ENCODE peak calls at places on chromosomes 13 and 19, in ten cellular contexts. I is esophagus squamous epithelium, C is gastrocnemius medialis, Q is Peyer's patch, G is uterus, T is body of pancreas, E is H1, R is A549, N is tibial nerve, P is right lobe of liver. Y is an unnamed sample.

GRCh38 chr13:50924025-50924424 is 14.4 kb downstream of the RNASEH2B start:
- DNase-seq in I (no peak), C (no peak), Q (no peak), G (no peak), T (no peak), E (no peak), R (no peak), N (no peak), P (no peak), Y (no peak)

GRCh38 chr13:36528105-36528504 is 95.8 kb downstream of the CCNA1 start:
- DNase-seq in I (no peak), C (no peak), Q (no peak), G (no peak), T (no peak), E (no peak), R (no peak), N (no peak), P (no peak), Y (no peak)

GRCh38 chr19:41999878-42000208 is 5.8 kb upstream of the ATP1A3 start:
- DNase-seq in I (no peak), C (no peak), Q (no peak), G (no peak), T (no peak), E (no peak), R (no peak), N (no peak), P (no peak), Y (no peak)

GRCh38 chr19:29858000-29858596 is 46.3 kb downstream of the CCNE1 start:
- DNase-seq in I (no peak), C (no peak), Q (peak; percentile 61), G (no peak), T (peak; percentile 56), E (peak; percentile 82), R (peak; percentile 63), N (no peak), P (no peak), Y (no peak)

GRCh38 chr13:29524641-29525040 is 70.8 kb downstream of the SLC7A1 start:
- DNase-seq in I (no peak), C (no peak), Q (no peak), G (no peak), T (no peak), E (no peak), R (no peak), N (no peak), P (no peak), Y (no peak)

GRCh38 chr13:78121459-78122348 is 203.1 kb upstream of the EDNRB start:
- DNase-seq in I (no peak), C (peak; percentile 6), Q (no peak), G (peak; percentile 21), T (peak; percentile 44), E (peak; percentile 50), R (peak; percentile 57), N (peak; percentile 42), P (no peak), Y (no peak)

GRCh38 chr13:20142927-20143480 is 17.8 kb downstream of the GJA3 start:
- DNase-seq in I (no peak), C (no peak), Q (no peak), G (no peak), T (no peak), E (no peak), R (no peak), N (no peak), P (no peak), Y (peak; percentile 58)

GRCh38 chr19:51090471-51090870 is 7.8 kb upstream of the KLK14 start:
- DNase-seq in I (no peak), C (no peak), Q (no peak), G (no peak), T (no peak), E (no peak), R (no peak), N (no peak), P (no peak), Y (no peak)

GRCh38 chr19:16714702-16715294 is 4.8 kb upstream of the NWD1 start:
- DNase-seq in I (no peak), C (no peak), Q (peak; percentile 57), G (peak; percentile 22), T (peak; percentile 30), E (peak; percentile 92), R (peak; percentile 52), N (peak; percentile 54), P (peak; percentile 56), Y (no peak)

GRCh38 chr13:49563513-49563912 is 21.8 kb downstream of the RCBTB1 start:
- DNase-seq in I (no peak), C (no peak), Q (no peak), G (no peak), T (no peak), E (no peak), R (no peak), N (no peak), P (no peak), Y (no peak)

GRCh38 chr19:2922987-2923386 is 21.8 kb downstream of the ZNF77 start:
- DNase-seq in I (no peak), C (no peak), Q (no peak), G (no peak), T (peak; percentile 80), E (no peak), R (no peak), N (no peak), P (no peak), Y (no peak)

GRCh38 chr19:1725100-1726064 is 27.9 kb upstream of the ONECUT3 start:
- DNase-seq in I (no peak), C (no peak), Q (peak; percentile 62), G (no peak), T (peak; percentile 75), E (peak; percentile 86), R (no peak), N (peak; percentile 5), P (peak; percentile 68), Y (no peak)
- H3K4me3 ChIP-seq in I (peak overlapping the region; percentile 39), C (no peak overlapping the region), Q (no peak overlapping the region), G (no peak overlapping the region), T (no peak overlapping the region), E (peak overlapping the region; percentile 79), R (peak overlapping the region; percentile 47), N (peak overlapping the region; percentile 12), P (peak overlapping the region; percentile 54), Y (peak overlapping the region; percentile 31)

GRCh38 chr19:1858412-1859081 is 4.8 kb downstream of the KLF16 start:
- DNase-seq in I (no peak), C (no peak), Q (no peak), G (no peak), T (peak; percentile 11), E (no peak), R (no peak), N (no peak), P (no peak), Y (no peak)
- H3K4me1 ChIP-seq in I (peaks cover 78% of the 10 kb centered on the region), C (peaks cover 35% of the 10 kb centered on the region), Q (peaks cover 45% of the 10 kb centered on the region), G (no peaks in the 10 kb centered on the region), T (peaks cover 78% of the 10 kb centered on the region), E (peaks cover 63% of the 10 kb centered on the region), R (peaks cover 75% of the 10 kb centered on the region), N (peaks cover 66% of the 10 kb centered on the region), P (no peaks in the 10 kb centered on the region), Y (peaks cover 90% of the 10 kb centered on the region)

DNA sequence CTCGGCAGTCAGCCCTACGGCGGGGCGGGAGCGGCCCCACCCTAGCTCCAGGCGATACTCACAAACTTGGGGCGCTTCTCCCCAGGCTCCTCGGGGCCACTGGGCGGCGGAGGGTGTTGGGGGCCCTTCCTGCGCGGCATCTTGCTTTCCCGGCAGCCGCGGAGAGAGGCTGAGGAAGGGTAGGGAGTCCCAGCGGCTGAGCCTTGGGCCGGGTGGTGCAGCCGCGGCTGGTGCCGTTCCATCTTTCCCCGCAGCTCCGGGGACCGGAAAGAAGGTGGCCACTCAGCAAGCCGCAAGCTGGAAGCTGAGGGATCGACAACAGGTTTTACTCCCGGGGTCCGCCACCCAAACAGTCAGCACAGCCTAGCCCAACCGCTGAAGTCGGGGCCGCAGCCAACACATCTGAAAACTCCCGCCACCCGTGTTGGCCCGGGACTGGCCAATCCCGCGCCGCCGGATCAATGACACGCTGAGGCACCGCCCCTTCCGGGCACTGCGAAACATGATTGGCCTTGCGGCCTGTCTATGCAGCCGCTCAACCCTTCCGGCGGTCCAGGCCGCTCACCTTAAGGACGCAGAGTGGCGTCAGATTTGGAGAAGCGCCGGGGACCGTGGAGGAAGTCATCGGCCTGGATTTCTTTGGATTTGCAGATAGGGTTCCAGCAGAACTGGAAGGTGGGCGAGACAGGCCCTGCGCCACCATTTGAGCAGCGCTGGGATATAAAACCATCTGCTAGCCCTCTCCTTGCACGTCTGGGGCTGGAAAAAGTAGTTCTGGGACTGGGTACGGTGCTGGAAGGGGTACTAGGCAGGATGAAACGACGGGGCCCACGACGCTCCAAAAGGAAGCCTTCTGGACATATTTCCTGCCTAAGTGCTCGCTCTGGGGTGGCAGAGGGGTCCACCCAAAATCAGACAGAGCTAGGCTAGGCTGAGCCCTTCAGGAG is at the start of gene DIAPH3:
- DNase-seq in I (peak; percentile 64), C (peak; percentile 91), Q (peak; percentile 98), G (peak; percentile 94), T (peak; percentile 96), E (peak; percentile 98), R (peak; percentile 92), N (peak; percentile 94), P (peak; percentile 98), Y (no peak)
- TF ChIP-seq POLR2A in I (peak; percentile 75), C (peak; percentile 48), Q (peak; percentile 79), G (peak; percentile 71), T (peak; percentile 96), E (peak; percentile 94), R (peak; percentile 84), N (peak; percentile 25), P (peak; percentile 88), Y (peak; percentile 36)

GRCh38 chr13:23081246-23081645 is 99.5 kb upstream of the SGCG start:
- DNase-seq in I (no peak), C (no peak), Q (no peak), G (no peak), T (no peak), E (no peak), R (no peak), N (no peak), P (no peak), Y (no peak)

GRCh38 chr13:23081901-23082300 is 98.9 kb upstream of the SGCG start:
- DNase-seq in I (no peak), C (no peak), Q (no peak), G (no peak), T (no peak), E (no peak), R (no peak), N (no peak), P (no peak), Y (no peak)

GRCh38 chr13:23087884-23088283 is 92.9 kb upstream of the SGCG start:
- DNase-seq in I (no peak), C (no peak), Q (no peak), G (no peak), T (no peak), E (peak; percentile 69), R (peak; percentile 17), N (peak; percentile 7), P (no peak), Y (no peak)

DNA sequence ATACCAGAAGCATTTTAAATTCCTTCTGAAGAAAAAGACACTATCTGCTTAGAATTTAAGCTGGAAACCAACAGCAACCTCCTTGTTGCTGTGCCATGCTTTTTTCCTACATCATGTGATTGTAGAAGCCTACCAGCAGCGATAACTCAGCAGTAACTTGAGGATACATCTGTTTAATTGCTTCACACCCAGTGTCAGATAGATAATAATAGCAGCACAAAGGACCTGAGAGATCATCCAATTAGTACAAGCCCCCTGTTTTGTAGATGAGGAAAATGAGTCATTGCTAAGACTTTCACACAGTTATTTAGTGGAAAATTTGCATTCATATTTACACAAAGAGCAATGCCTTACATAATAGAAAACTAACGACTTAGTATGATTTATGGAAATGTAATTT is 93.8 kb upstream of the SGCG start:
- DNase-seq in I (no peak), C (no peak), Q (no peak), G (no peak), T (no peak), E (no peak), R (no peak), N (no peak), P (no peak), Y (no peak)
- H3K4me3 ChIP-seq in I (no peak overlapping the region), C (no peak overlapping the region), Q (no peak overlapping the region), G (no peak overlapping the region), T (no peak overlapping the region), E (no peak overlapping the region), R (no peak overlapping the region), N (no peak overlapping the region), P (no peak overlapping the region), Y (no peak overlapping the region)